ENCODE peak calls at places on chromosomes 1 and 21, in eight cellular contexts. M, O, H, J, L, K, Z and S are unnamed samples.

GRCh38 chr1:155910621-155911121 is 478 bp downstream of the RIT1 start:
- DNase-seq in H (no peak), K (peak; percentile 45), L (peak; percentile 53), O (peak; percentile 67), J (no peak), Z (peak; percentile 55), M (no peak), S (no peak)

GRCh38 chr1:17558954-17559617 is 19.6 kb downstream of the ARHGEF10L start:
- DNase-seq in H (no peak), L (no peak), J (no peak), Z (no peak), O (no peak), K (no peak), M (no peak), S (no peak)

GRCh38 chr1:92408825-92409224 is 77.9 kb downstream of the GFI1 start:
- DNase-seq in J (no peak), L (no peak), Z (no peak), K (no peak), H (no peak), O (no peak), M (no peak), S (no peak)

GRCh38 chr1:54227091-54227602 is 27.2 kb downstream of the MRPL37 start:
- DNase-seq in O (no peak), H (peak; percentile 48), Z (no peak), L (peak; percentile 76), M (no peak), J (peak; percentile 27), K (no peak), S (no peak)

GRCh38 chr1:234535763-234536515 is 57.0 kb upstream of the TARBP1 start:
- DNase-seq in M (no peak), K (no peak), J (no peak), O (peak; percentile 83), H (no peak), L (no peak), Z (no peak), S (no peak)

GRCh38 chr1:192658255-192658654 is 22.3 kb downstream of the RGS13 start:
- DNase-seq in J (no peak), Z (no peak), M (no peak), O (no peak), K (no peak), H (no peak), L (no peak), S (no peak)

GRCh38 chr1:236725638-236726037 is 39.3 kb downstream of the ACTN2 start:
- DNase-seq in H (no peak), O (no peak), L (no peak), K (no peak), Z (no peak), J (no peak), M (no peak), S (no peak)

GRCh38 chr1:88685239-88685604 is 1.1 kb downstream of the PKN2 start:
- DNase-seq in M (no peak), O (peak; percentile 63), H (no peak), J (no peak), L (no peak), K (no peak), Z (no peak), S (no peak)

GRCh38 chr1:202599669-202600431 is 110.4 kb downstream of the SYT2 start:
- DNase-seq in O (peak; percentile 72), J (peak; percentile 49), K (peak; percentile 76), M (no peak), L (peak; percentile 80), Z (peak; percentile 72), H (peak; percentile 34), S (no peak)

GRCh38 chr1:92989936-92990582 is 28.8 kb upstream of the DIPK1A start:
- DNase-seq in O (no peak), Z (no peak), J (no peak), L (no peak), K (no peak), M (no peak), H (no peak), S (no peak)

GRCh38 chr1:151520359-151520758 is 9.2 kb downstream of the CGN start:
- DNase-seq in Z (no peak), M (no peak), L (no peak), O (no peak), K (no peak), H (no peak), J (no peak), S (no peak)

GRCh38 chr1:3467096-3468036 is 12.9 kb downstream of the ARHGEF16 start:
- DNase-seq in J (no peak), H (no peak), L (no peak), M (no peak), Z (no peak), K (no peak), O (no peak), S (no peak)

GRCh38 chr1:41640141-41640751 is 155.8 kb upstream of the EDN2 start:
- DNase-seq in J (no peak), Z (no peak), O (no peak), K (no peak), H (no peak), M (no peak), L (no peak), S (no peak)

GRCh38 chr1:15543589-15544568 is 17.2 kb downstream of the DNAJC16 start:
- DNase-seq in J (no peak), O (peak; percentile 32), Z (no peak), H (no peak), K (peak; percentile 72), M (no peak), L (no peak), S (no peak)

GRCh38 chr1:152801333-152801732 is 4.8 kb downstream of the LCE1D start:
- DNase-seq in O (no peak), L (no peak), J (no peak), Z (no peak), K (no peak), M (no peak), H (no peak), S (no peak)

GRCh38 chr1:222754386-222755139 is 17.6 kb downstream of the FAM177B start:
- DNase-seq in J (no peak), K (no peak), H (no peak), Z (no peak), L (no peak), M (no peak), O (no peak), S (no peak)

GRCh38 chr1:31760422-31760900 is 3.7 kb downstream of the ADGRB2 start:
- DNase-seq in J (no peak), K (no peak), O (no peak), H (no peak), M (no peak), Z (no peak), L (peak; percentile 56), S (no peak)
- H3K9ac ChIP-seq in J (no peak overlapping the region), K (no peak overlapping the region), O (no peak overlapping the region), H (no peak overlapping the region), M (no peak overlapping the region), Z (no peak overlapping the region), L (peak overlapping the region; percentile 60), S (no peak overlapping the region)

DNA sequence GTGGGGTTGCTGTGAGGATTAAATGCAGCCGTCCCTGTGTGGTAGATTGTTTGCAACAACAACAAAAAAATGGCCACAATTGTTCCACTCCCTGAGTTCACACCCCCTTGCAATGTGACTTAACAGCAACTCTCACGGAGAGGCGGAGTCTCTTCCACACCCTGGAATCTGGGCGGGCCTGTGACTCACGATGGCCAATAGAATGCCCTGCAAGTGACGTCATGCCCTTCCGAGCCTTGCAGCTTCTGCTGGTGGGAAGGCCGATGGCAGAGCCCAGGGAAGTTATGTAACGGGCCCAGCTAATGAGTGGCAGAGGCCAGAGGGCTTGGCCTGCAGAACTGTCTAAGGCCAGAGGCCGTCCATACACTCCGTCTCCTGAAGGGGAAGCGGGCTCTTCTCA is 87.9 kb downstream of the RIPK4 start:
- DNase-seq in M (no peak), O (peak; percentile 83), K (peak; percentile 95), H (peak; percentile 96), J (peak; percentile 98), L (peak; percentile 61), Z (peak; percentile 87), S (no peak)
- H3K4me3 ChIP-seq in M (no peak overlapping the region), O (no peak overlapping the region), K (no peak overlapping the region), H (peak overlapping the region; percentile 29), J (peak overlapping the region; percentile 70), L (no peak overlapping the region), Z (no peak overlapping the region), S (no peak overlapping the region)

GRCh38 chr1:187763465-187763864 is 934.7 kb downstream of the PLA2G4A start:
- DNase-seq in L (no peak), M (no peak), H (no peak), Z (no peak), O (peak; percentile 1), K (no peak), J (no peak), S (no peak)
- TF ChIP-seq POLR2AphosphoS5 in L (no peak), M (no peak), H (no peak), Z (no peak), O (no peak), K (no peak), J (no peak), S (no peak)

GRCh38 chr1:145993618-145994390 is 2.6 kb downstream of the TXNIP start:
- DNase-seq in H (no peak), K (peak; percentile 36), O (no peak), Z (no peak), L (no peak), J (no peak), M (no peak), S (no peak)
- H3K9ac ChIP-seq in H (no peak overlapping the region), K (peak overlapping the region; percentile 100), O (no peak overlapping the region), Z (no peak overlapping the region), L (peak overlapping the region; percentile 90), J (peak overlapping the region; percentile 93), M (no peak overlapping the region), S (no peak overlapping the region)

GRCh38 chr1:169679692-169680091 is 31.7 kb downstream of the SELL start:
- DNase-seq in Z (no peak), K (no peak), H (no peak), M (no peak), L (no peak), J (no peak), O (no peak), S (no peak)

GRCh38 chr1:169683661-169684060 is 27.8 kb downstream of the SELL start:
- DNase-seq in L (no peak), K (no peak), J (no peak), M (no peak), Z (no peak), O (no peak), H (no peak), S (no peak)

GRCh38 chr1:169680377-169681019 is 30.9 kb downstream of the SELL start:
- DNase-seq in J (no peak), H (no peak), M (peak; percentile 73), O (no peak), K (no peak), L (no peak), Z (no peak), S (no peak)

GRCh38 chr1:169682077-169682476 is 29.3 kb downstream of the SELL start:
- DNase-seq in M (no peak), H (no peak), L (no peak), K (no peak), O (no peak), J (no peak), Z (no peak), S (no peak)

GRCh38 chr1:169681094-169681493 is 30.3 kb downstream of the SELL start:
- DNase-seq in O (no peak), J (no peak), H (no peak), L (no peak), Z (no peak), M (no peak), K (no peak), S (no peak)
- H3K4me3 ChIP-seq in O (no peak overlapping the region), J (no peak overlapping the region), H (no peak overlapping the region), L (no peak overlapping the region), Z (no peak overlapping the region), M (peak overlapping the region; percentile 14), K (no peak overlapping the region), S (no peak overlapping the region)